ENCODE peak calls at places on chromosomes 7 and 10, in four cellular contexts. One of them, this sample, is unnamed.
A peak's percentile ranks its signal among the peaks of the same experiment; 100 is the strongest.

GRCh38 chr10:104325436-104326430 is 12.5 kb downstream of the ITPRIP start:
- DNase-seq in hepatocyte: no peak
- DNase-seq in A549: no peak
- DNase-seq in RWPE2: no peak
- DNase-seq in this sample: no peak

GRCh38 chr10:101003639-101004206 is 4.1 kb downstream of the LZTS2 start:
- DNase-seq in A549: no peak
- DNase-seq in RWPE2: no peak
- DNase-seq in hepatocyte: no peak
- DNase-seq in this sample: no peak

GRCh38 chr10:120841522-120842189 is 9.5 kb upstream of the WDR11 start:
- DNase-seq in A549: no peak
- DNase-seq in hepatocyte: peak; percentile 28
- DNase-seq in RWPE2: no peak
- DNase-seq in this sample: no peak

GRCh38 chr7:87058739-87059524 is 522 bp downstream of the ELAPOR2 start:
- DNase-seq in hepatocyte: peak; percentile 22
- DNase-seq in A549: no peak
- DNase-seq in RWPE2: no peak
- DNase-seq in this sample: peak; percentile 86

GRCh38 chr10:100819424-100819823 is 74.0 kb downstream of the PAX2 start:
- DNase-seq in RWPE2: no peak
- DNase-seq in hepatocyte: no peak
- DNase-seq in A549: no peak
- DNase-seq in this sample: no peak

GRCh38 chr10:119443441-119443840 is 99.1 kb downstream of the RGS10 start:
- DNase-seq in A549: no peak
- DNase-seq in hepatocyte: no peak
- DNase-seq in RWPE2: no peak
- DNase-seq in this sample: no peak

GRCh38 chr7:88835147-88835728 is 39.7 kb upstream of the TEX47 start:
- DNase-seq in A549: peak; percentile 37
- DNase-seq in hepatocyte: peak; percentile 54
- DNase-seq in RWPE2: no peak
- DNase-seq in this sample: no peak

GRCh38 chr10:69914373-69915268 is 112.9 kb downstream of the COL13A1 start:
- DNase-seq in A549: peak; percentile 65
- DNase-seq in RWPE2: no peak
- DNase-seq in hepatocyte: peak; percentile 88
- DNase-seq in this sample: peak; percentile 93

GRCh38 chr10:102280397-102281015 is 35.2 kb downstream of the GBF1 start:
- DNase-seq in A549: no peak
- DNase-seq in RWPE2: no peak
- DNase-seq in hepatocyte: no peak
- DNase-seq in this sample: no peak

GRCh38 chr10:110107430-110107829 is 99.6 kb downstream of the ADD3 start:
- DNase-seq in RWPE2: no peak
- DNase-seq in hepatocyte: no peak
- DNase-seq in A549: no peak
- DNase-seq in this sample: no peak

GRCh38 chr7:30286749-30287148 is 2.4 kb downstream of the ZNRF2 start:
- DNase-seq in RWPE2: no peak
- DNase-seq in A549: no peak
- DNase-seq in hepatocyte: no peak
- DNase-seq in this sample: no peak

GRCh38 chr7:71982847-71983246 is 429.3 kb downstream of the CALN1 start:
- DNase-seq in RWPE2: no peak
- DNase-seq in A549: no peak
- DNase-seq in hepatocyte: no peak
- DNase-seq in this sample: no peak

GRCh38 chr7:108723343-108723957 is 153.8 kb downstream of the DNAJB9 start:
- DNase-seq in A549: no peak
- DNase-seq in hepatocyte: no peak
- DNase-seq in RWPE2: no peak
- DNase-seq in this sample: no peak

GRCh38 chr10:91597397-91597881 is 35.4 kb downstream of the PPP1R3C start:
- DNase-seq in A549: peak; percentile 77
- DNase-seq in RWPE2: no peak
- DNase-seq in hepatocyte: peak; percentile 61
- DNase-seq in this sample: no peak

GRCh38 chr7:4058158-4058557 is 623.9 kb upstream of the FOXK1 start:
- DNase-seq in hepatocyte: no peak
- DNase-seq in A549: no peak
- DNase-seq in RWPE2: no peak
- DNase-seq in this sample: no peak

GRCh38 chr7:4051696-4052095 is 630.4 kb upstream of the FOXK1 start:
- DNase-seq in A549: no peak
- DNase-seq in RWPE2: no peak
- DNase-seq in hepatocyte: no peak
- DNase-seq in this sample: no peak

GRCh38 chr7:4057289-4057616 is 624.8 kb upstream of the FOXK1 start:
- DNase-seq in RWPE2: no peak
- DNase-seq in A549: no peak
- DNase-seq in hepatocyte: no peak
- DNase-seq in this sample: no peak

GRCh38 chr7:4052126-4052525 is 630.0 kb upstream of the FOXK1 start:
- DNase-seq in hepatocyte: no peak
- DNase-seq in A549: no peak
- DNase-seq in RWPE2: no peak
- DNase-seq in this sample: no peak

DNA sequence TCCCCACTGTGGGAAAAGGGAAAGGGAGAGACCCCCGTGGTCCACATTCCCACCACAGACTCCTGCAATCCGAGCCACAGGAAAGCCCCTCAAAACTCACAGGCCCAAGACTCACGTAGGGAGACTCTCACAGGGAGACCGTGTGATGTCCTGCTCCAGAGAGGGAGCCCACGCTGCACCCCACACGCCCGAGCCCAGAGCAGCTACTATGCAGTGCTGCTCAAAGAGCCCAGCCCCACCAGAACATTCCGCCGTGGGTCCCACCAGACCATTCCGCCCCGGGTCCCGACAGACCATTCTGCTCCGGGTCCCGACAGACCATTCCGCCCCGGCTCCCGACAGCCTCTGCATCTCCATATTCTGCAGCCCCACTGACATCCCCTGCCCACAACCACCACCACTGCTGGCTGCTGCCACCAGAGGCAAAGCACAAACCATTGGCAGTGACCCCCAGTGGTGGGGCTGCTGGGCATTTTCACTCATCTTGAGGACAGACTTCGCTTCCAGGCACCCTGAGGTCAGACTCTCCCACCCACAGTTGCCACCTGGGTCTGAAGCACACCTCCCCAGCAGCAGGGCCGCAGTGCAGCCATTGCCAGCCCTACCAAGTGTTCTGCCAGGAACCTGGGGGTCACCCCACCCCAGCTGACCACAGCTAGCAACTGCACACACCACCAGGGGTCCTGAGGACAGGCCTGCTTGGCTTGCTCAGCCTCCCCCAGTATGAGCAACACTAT is 625.4 kb upstream of the FOXK1 start:
- DNase-seq in A549: no peak
- DNase-seq in RWPE2: no peak
- DNase-seq in hepatocyte: no peak
- DNase-seq in this sample: no peak
- H3K9me3 ChIP-seq in A549: peaks cover 8% of the 10 kb centered on the region
- H3K9me3 ChIP-seq in RWPE2: peaks cover 4% of the 10 kb centered on the region
- H3K9me3 ChIP-seq in hepatocyte: no peaks in the 10 kb centered on the region
- H3K9me3 ChIP-seq in this sample: no peaks in the 10 kb centered on the region

GRCh38 chr7:67917118-67917755 is 920.6 kb downstream of the TYW1 start:
- DNase-seq in RWPE2: no peak
- DNase-seq in hepatocyte: no peak
- DNase-seq in A549: no peak
- DNase-seq in this sample: peak; percentile 84
- H3K9me3 ChIP-seq in RWPE2: no peaks in the 10 kb centered on the region
- H3K9me3 ChIP-seq in hepatocyte: no peaks in the 10 kb centered on the region
- H3K9me3 ChIP-seq in A549: peaks cover 17% of the 10 kb centered on the region
- H3K9me3 ChIP-seq in this sample: peaks cover 17% of the 10 kb centered on the region

GRCh38 chr10:85786401-85786899 is 580.1 kb downstream of the GRID1 start:
- DNase-seq in A549: no peak
- DNase-seq in hepatocyte: peak; percentile 62
- DNase-seq in RWPE2: no peak
- DNase-seq in this sample: peak; percentile 83
- H3K9me3 ChIP-seq in A549: no peaks in the 10 kb centered on the region
- H3K9me3 ChIP-seq in hepatocyte: no peaks in the 10 kb centered on the region
- H3K9me3 ChIP-seq in RWPE2: no peaks in the 10 kb centered on the region
- H3K9me3 ChIP-seq in this sample: no peaks in the 10 kb centered on the region

GRCh38 chr10:2197663-2198062 is 460.3 kb upstream of the ADARB2 start:
- DNase-seq in A549: no peak
- DNase-seq in RWPE2: no peak
- DNase-seq in hepatocyte: no peak
- DNase-seq in this sample: no peak

GRCh38 chr10:2201534-2202104 is 464.3 kb upstream of the ADARB2 start:
- DNase-seq in hepatocyte: no peak
- DNase-seq in A549: no peak
- DNase-seq in RWPE2: no peak
- DNase-seq in this sample: peak; percentile 79

DNA sequence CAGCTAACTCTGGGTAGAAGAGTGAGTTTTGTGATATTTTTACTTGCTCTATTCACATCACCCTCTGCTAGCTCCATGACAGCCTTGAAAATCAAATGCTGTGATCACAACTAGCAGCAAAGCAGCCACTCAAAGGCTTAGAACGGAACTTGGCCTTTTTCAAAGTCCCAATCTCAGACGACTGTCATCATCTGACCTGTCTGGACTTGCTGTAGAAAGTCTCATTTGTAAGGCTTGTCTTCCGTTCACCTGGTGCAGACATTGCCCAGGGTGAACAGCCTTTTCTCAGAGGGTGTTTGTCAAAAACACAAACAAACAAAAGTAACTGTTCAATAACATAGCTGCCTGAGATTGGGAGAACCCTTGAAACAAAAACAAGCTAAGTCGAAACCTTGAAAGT is 458.9 kb upstream of the ADARB2 start:
- DNase-seq in hepatocyte: no peak
- DNase-seq in A549: no peak
- DNase-seq in RWPE2: no peak
- DNase-seq in this sample: no peak
- H3K9me3 ChIP-seq in hepatocyte: no peaks in the 10 kb centered on the region
- H3K9me3 ChIP-seq in A549: no peaks in the 10 kb centered on the region
- H3K9me3 ChIP-seq in RWPE2: no peaks in the 10 kb centered on the region
- H3K9me3 ChIP-seq in this sample: peaks cover 8% of the 10 kb centered on the region